ENCODE peak calls at places on chromosome 12, in four cellular contexts. L is mucosa of gallbladder, H is T-helper 1 cell, T is pancreas. X is an unnamed sample.
A peak's percentile ranks its signal among the peaks of the same experiment; 100 is the strongest.

GRCh38 chr12:4353785-4354208 is 25.7 kb downstream of the FGF23 start:
- DNase-seq in H (peak; percentile 23), L (no peak), T (no peak), X (peak; percentile 27)

GRCh38 chr12:4134833-4135597 is 138.5 kb upstream of the CCND2 start:
- DNase-seq in L (no peak), T (no peak), H (no peak), X (peak; percentile 29)

GRCh38 chr12:76183459-76184186 is 99.1 kb upstream of the NAP1L1 start:
- DNase-seq in H (no peak), T (no peak), L (no peak), X (no peak)

GRCh38 chr12:70733385-70733784 is 96.2 kb upstream of the PTPRB start:
- DNase-seq in T (no peak), L (peak; percentile 35), H (no peak), X (peak; percentile 56)

GRCh38 chr12:93807354-93807753 is 130.2 kb downstream of the CRADD start:
- DNase-seq in T (no peak), H (no peak), L (no peak), X (no peak)

GRCh38 chr12:10285919-10286318 is 21.8 kb upstream of the KLRD1 start:
- DNase-seq in H (no peak), L (no peak), T (no peak), X (no peak)

GRCh38 chr12:68198490-68199086 is 27.0 kb downstream of the IL26 start:
- DNase-seq in H (no peak), T (no peak), L (no peak), X (no peak)

GRCh38 chr12:121009744-121010143 is 6.5 kb downstream of the C12orf43 start:
- DNase-seq in T (no peak), H (no peak), L (peak; percentile 66), X (peak; percentile 70)

GRCh38 chr12:33892425-33892824 is 129.9 kb upstream of the ALG10 start:
- DNase-seq in T (no peak), L (no peak), H (no peak), X (no peak)

GRCh38 chr12:69511870-69512269 is 41.7 kb downstream of the FRS2 start:
- DNase-seq in T (no peak), L (no peak), H (no peak), X (no peak)

GRCh38 chr12:75892779-75893408 is 138.7 kb downstream of the PHLDA1 start:
- DNase-seq in L (no peak), H (no peak), T (no peak), X (peak; percentile 91)

GRCh38 chr12:89889051-89889450 is 180.4 kb upstream of the ATP2B1 start:
- DNase-seq in H (no peak), T (no peak), L (no peak), X (no peak)

GRCh38 chr12:75913502-75914110 is 118.0 kb downstream of the PHLDA1 start:
- DNase-seq in H (no peak), T (no peak), L (no peak), X (no peak)

GRCh38 chr12:15011162-15011561 is 38.3 kb downstream of the PDE6H start:
- DNase-seq in T (no peak), L (no peak), H (no peak), X (no peak)

GRCh38 chr12:78403681-78404080 is 460.9 kb upstream of the SYT1 start:
- DNase-seq in H (no peak), L (no peak), T (no peak), X (no peak)

GRCh38 chr12:97556201-97556824 is 93.7 kb downstream of the RMST start:
- DNase-seq in H (no peak), T (no peak), L (no peak), X (peak; percentile 20)